ENCODE peak calls at places on chromosomes 1 and 21, in four cellular contexts. One of them, this sample, is unnamed.

GRCh38 chr1:235759336-235759735 is 107.4 kb downstream of the LYST start:
- DNase-seq in H9: no peak
- DNase-seq in transverse colon: no peak
- DNase-seq in Panc1: no peak
- DNase-seq in this sample: no peak

GRCh38 chr1:21547876-21548275 is 38.7 kb downstream of the ALPL start:
- DNase-seq in H9: no peak
- DNase-seq in transverse colon: no peak
- DNase-seq in Panc1: no peak
- DNase-seq in this sample: no peak

GRCh38 chr21:22892757-22893156 is 1894.5 kb downstream of the NCAM2 start:
- DNase-seq in H9: no peak
- DNase-seq in transverse colon: no peak
- DNase-seq in Panc1: no peak
- DNase-seq in this sample: no peak

GRCh38 chr1:219323426-219323825 is 149.7 kb downstream of the LYPLAL1 start:
- DNase-seq in H9: no peak
- DNase-seq in transverse colon: no peak
- DNase-seq in Panc1: no peak
- DNase-seq in this sample: no peak

GRCh38 chr1:225866061-225866844 is 15.9 kb downstream of the TMEM63A start:
- DNase-seq in H9: no peak
- DNase-seq in transverse colon: no peak
- DNase-seq in Panc1: no peak
- DNase-seq in this sample: no peak

GRCh38 chr1:247548092-247548491 is 842 bp upstream of the GCSAML start:
- DNase-seq in H9: no peak
- DNase-seq in transverse colon: no peak
- DNase-seq in Panc1: no peak
- DNase-seq in this sample: no peak

GRCh38 chr1:10814954-10815862 is 18.8 kb upstream of the CASZ1 start:
- DNase-seq in H9: peak; percentile 43
- DNase-seq in transverse colon: peak; percentile 29
- DNase-seq in Panc1: no peak
- DNase-seq in this sample: no peak

GRCh38 chr1:207805841-207806421 is 54.1 kb downstream of the CD46 start:
- DNase-seq in H9: no peak
- DNase-seq in transverse colon: peak; percentile 63
- DNase-seq in Panc1: no peak
- DNase-seq in this sample: no peak

GRCh38 chr1:151189638-151190445 is at the start of gene VPS72:
- DNase-seq in H9: peak; percentile 91
- DNase-seq in transverse colon: peak; percentile 90
- DNase-seq in Panc1: no peak
- DNase-seq in this sample: peak; percentile 84

GRCh38 chr21:16578912-16579311 is 849.1 kb downstream of the USP25 start:
- DNase-seq in H9: no peak
- DNase-seq in transverse colon: no peak
- DNase-seq in Panc1: no peak
- DNase-seq in this sample: no peak

GRCh38 chr21:27134513-27134912 is 167.6 kb upstream of the ADAMTS5 start:
- DNase-seq in H9: no peak
- DNase-seq in transverse colon: no peak
- DNase-seq in Panc1: no peak
- DNase-seq in this sample: no peak

GRCh38 chr1:211639500-211640361 is 35.7 kb downstream of the NEK2 start:
- DNase-seq in H9: no peak
- DNase-seq in transverse colon: no peak
- DNase-seq in Panc1: no peak
- DNase-seq in this sample: no peak

GRCh38 chr1:50829010-50829958 is 130.8 kb downstream of the FAF1 start:
- DNase-seq in H9: no peak
- DNase-seq in transverse colon: no peak
- DNase-seq in Panc1: no peak
- DNase-seq in this sample: no peak

GRCh38 chr1:201212056-201212455 is 21.4 kb downstream of the IGFN1 start:
- DNase-seq in H9: no peak
- DNase-seq in transverse colon: no peak
- DNase-seq in Panc1: no peak
- DNase-seq in this sample: no peak

GRCh38 chr1:29475256-29475800 is 239.0 kb downstream of the PTPRU start:
- DNase-seq in H9: peak; percentile 24
- DNase-seq in transverse colon: no peak
- DNase-seq in Panc1: no peak
- DNase-seq in this sample: no peak

GRCh38 chr1:201495447-201496295 is 11.3 kb downstream of the CSRP1 start:
- DNase-seq in H9: no peak
- DNase-seq in transverse colon: peak; percentile 65
- DNase-seq in Panc1: no peak
- DNase-seq in this sample: peak; percentile 33

GRCh38 chr1:178576841-178577240 is 63.9 kb downstream of the TEX35 start:
- DNase-seq in H9: no peak
- DNase-seq in transverse colon: no peak
- DNase-seq in Panc1: no peak
- DNase-seq in this sample: no peak

GRCh38 chr1:43147625-43148319 is 24.3 kb downstream of the EBNA1BP2 start:
- DNase-seq in H9: peak; percentile 99
- DNase-seq in transverse colon: peak; percentile 49
- DNase-seq in Panc1: no peak
- DNase-seq in this sample: peak; percentile 99

GRCh38 chr1:7670334-7671145 is 100.6 kb upstream of the VAMP3 start:
- DNase-seq in H9: no peak
- DNase-seq in transverse colon: no peak
- DNase-seq in Panc1: no peak
- DNase-seq in this sample: no peak

GRCh38 chr1:156152628-156153027 is 757 bp upstream of the SEMA4A start:
- DNase-seq in H9: no peak
- DNase-seq in transverse colon: no peak
- DNase-seq in Panc1: no peak
- DNase-seq in this sample: peak; percentile 25

GRCh38 chr1:11788549-11789053 is 17.2 kb downstream of the MTHFR start:
- DNase-seq in H9: no peak
- DNase-seq in transverse colon: no peak
- DNase-seq in Panc1: no peak
- DNase-seq in this sample: no peak

GRCh38 chr1:36836916-36837315 is 197.4 kb downstream of the GRIK3 start:
- DNase-seq in H9: no peak
- DNase-seq in transverse colon: no peak
- DNase-seq in Panc1: no peak
- DNase-seq in this sample: no peak

GRCh38 chr21:36487641-36488307 is 7.9 kb upstream of the CLDN14 start:
- DNase-seq in H9: no peak
- DNase-seq in transverse colon: peak; percentile 35
- DNase-seq in Panc1: no peak
- DNase-seq in this sample: no peak

GRCh38 chr1:29802181-29803068 is 566.1 kb downstream of the PTPRU start:
- DNase-seq in H9: no peak
- DNase-seq in transverse colon: no peak
- DNase-seq in Panc1: no peak
- DNase-seq in this sample: no peak

GRCh38 chr21:38965241-38965640 is 159.5 kb downstream of the ETS2 start:
- DNase-seq in H9: no peak
- DNase-seq in transverse colon: no peak
- DNase-seq in Panc1: no peak
- DNase-seq in this sample: no peak

GRCh38 chr21:43913928-43914327 is 48.9 kb downstream of the AGPAT3 start:
- DNase-seq in H9: no peak
- DNase-seq in transverse colon: no peak
- DNase-seq in Panc1: no peak
- DNase-seq in this sample: no peak

GRCh38 chr1:154198756-154199562 is 7.1 kb upstream of the TPM3 start:
- DNase-seq in H9: peak; percentile 46
- DNase-seq in transverse colon: no peak
- DNase-seq in Panc1: no peak
- DNase-seq in this sample: peak; percentile 31

GRCh38 chr21:37166733-37167132 is 93.7 kb downstream of the TTC3 start:
- DNase-seq in H9: peak; percentile 43
- DNase-seq in transverse colon: no peak
- DNase-seq in Panc1: no peak
- DNase-seq in this sample: no peak

GRCh38 chr1:186326009-186326408 is 49.0 kb downstream of the TPR start:
- DNase-seq in H9: no peak
- DNase-seq in transverse colon: no peak
- DNase-seq in Panc1: no peak
- DNase-seq in this sample: no peak

GRCh38 chr1:186323865-186324264 is 51.2 kb downstream of the TPR start:
- DNase-seq in H9: no peak
- DNase-seq in transverse colon: no peak
- DNase-seq in Panc1: no peak
- DNase-seq in this sample: no peak

GRCh38 chr1:186327331-186327730 is 47.7 kb downstream of the TPR start:
- DNase-seq in H9: no peak
- DNase-seq in transverse colon: no peak
- DNase-seq in Panc1: no peak
- DNase-seq in this sample: no peak

GRCh38 chr1:186330758-186331157 is 44.3 kb downstream of the TPR start:
- DNase-seq in H9: no peak
- DNase-seq in transverse colon: no peak
- DNase-seq in Panc1: no peak
- DNase-seq in this sample: no peak

DNA sequence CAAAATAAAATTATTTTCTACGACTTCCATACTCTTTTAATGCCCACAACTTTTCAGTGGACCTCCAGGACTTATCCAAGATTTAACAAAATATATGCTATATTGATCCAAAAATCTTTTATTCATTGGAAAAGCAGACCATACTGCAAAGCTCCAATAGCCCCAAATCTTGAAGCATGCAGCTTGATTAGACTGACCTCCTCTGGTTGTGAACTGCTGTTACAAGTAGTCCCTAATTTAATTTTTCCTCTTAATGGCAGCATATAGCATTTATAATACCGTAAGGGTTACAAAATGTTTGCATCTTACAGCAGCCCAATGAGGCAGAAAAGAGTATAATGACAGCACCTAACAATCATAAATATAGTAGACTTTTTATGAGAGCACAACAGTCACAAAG is 49.8 kb downstream of the TPR start:
- DNase-seq in H9: no peak
- DNase-seq in transverse colon: no peak
- DNase-seq in Panc1: no peak
- DNase-seq in this sample: no peak
- TF ChIP-seq CTCF in H9: peak; percentile 57
- TF ChIP-seq CTCF in transverse colon: no peak
- TF ChIP-seq CTCF in Panc1: peak; percentile 46
- TF ChIP-seq CTCF in this sample: peak; percentile 20

GRCh38 chr1:14362331-14362730 is 236.2 kb upstream of the KAZN start:
- DNase-seq in H9: no peak
- DNase-seq in transverse colon: no peak
- DNase-seq in Panc1: no peak
- DNase-seq in this sample: no peak

GRCh38 chr1:14363191-14363590 is 235.3 kb upstream of the KAZN start:
- DNase-seq in H9: no peak
- DNase-seq in transverse colon: no peak
- DNase-seq in Panc1: no peak
- DNase-seq in this sample: no peak

GRCh38 chr1:14365226-14365994 is 233.1 kb upstream of the KAZN start:
- DNase-seq in H9: no peak
- DNase-seq in transverse colon: no peak
- DNase-seq in Panc1: no peak
- DNase-seq in this sample: no peak

GRCh38 chr1:14366361-14367018 is 232.0 kb upstream of the KAZN start:
- DNase-seq in H9: peak; percentile 66
- DNase-seq in transverse colon: no peak
- DNase-seq in Panc1: no peak
- DNase-seq in this sample: peak; percentile 21

DNA sequence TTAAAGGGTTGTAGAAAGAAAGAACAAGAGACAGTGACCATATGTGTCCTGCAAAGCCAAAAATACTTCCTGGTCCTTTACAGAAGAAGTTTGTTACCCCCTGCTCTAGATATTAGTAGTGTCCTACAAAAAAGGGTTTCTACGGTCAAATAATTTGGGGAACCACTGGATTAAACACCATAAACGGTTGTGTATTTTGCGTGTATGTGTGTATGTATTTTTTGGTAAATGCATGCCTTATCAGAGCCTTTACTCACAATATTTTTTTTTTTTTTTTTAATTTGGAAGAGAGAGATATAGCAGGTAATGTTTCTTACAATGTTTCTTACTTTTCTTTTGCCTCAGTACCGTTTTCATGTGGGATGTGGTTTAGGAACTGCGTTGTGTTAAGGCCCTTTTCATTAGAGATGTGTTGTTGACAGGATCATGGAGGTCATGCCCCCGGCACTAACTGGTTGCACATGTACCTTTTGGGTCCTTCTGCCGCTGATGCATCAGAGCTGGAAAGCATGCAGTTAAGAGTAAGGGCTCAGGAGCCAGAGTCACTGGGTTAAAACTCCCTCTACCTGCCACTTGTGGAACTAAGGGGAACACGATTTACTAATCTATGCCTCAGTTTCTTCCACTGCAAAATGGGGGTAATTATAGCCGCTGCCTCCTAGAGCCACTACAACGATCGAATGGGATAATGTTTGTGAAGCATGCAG is 234.6 kb upstream of the KAZN start:
- DNase-seq in H9: no peak
- DNase-seq in transverse colon: no peak
- DNase-seq in Panc1: no peak
- DNase-seq in this sample: no peak
- TF ChIP-seq CTCF in H9: peak; percentile 48
- TF ChIP-seq CTCF in transverse colon: no peak
- TF ChIP-seq CTCF in Panc1: peak; percentile 18
- TF ChIP-seq CTCF in this sample: no peak

GRCh38 chr1:221440658-221441057 is 301.2 kb downstream of the DUSP10 start:
- DNase-seq in H9: no peak
- DNase-seq in transverse colon: no peak
- DNase-seq in Panc1: no peak
- DNase-seq in this sample: no peak
- TF ChIP-seq CTCF in H9: no peak
- TF ChIP-seq CTCF in transverse colon: no peak
- TF ChIP-seq CTCF in Panc1: no peak
- TF ChIP-seq CTCF in this sample: no peak

DNA sequence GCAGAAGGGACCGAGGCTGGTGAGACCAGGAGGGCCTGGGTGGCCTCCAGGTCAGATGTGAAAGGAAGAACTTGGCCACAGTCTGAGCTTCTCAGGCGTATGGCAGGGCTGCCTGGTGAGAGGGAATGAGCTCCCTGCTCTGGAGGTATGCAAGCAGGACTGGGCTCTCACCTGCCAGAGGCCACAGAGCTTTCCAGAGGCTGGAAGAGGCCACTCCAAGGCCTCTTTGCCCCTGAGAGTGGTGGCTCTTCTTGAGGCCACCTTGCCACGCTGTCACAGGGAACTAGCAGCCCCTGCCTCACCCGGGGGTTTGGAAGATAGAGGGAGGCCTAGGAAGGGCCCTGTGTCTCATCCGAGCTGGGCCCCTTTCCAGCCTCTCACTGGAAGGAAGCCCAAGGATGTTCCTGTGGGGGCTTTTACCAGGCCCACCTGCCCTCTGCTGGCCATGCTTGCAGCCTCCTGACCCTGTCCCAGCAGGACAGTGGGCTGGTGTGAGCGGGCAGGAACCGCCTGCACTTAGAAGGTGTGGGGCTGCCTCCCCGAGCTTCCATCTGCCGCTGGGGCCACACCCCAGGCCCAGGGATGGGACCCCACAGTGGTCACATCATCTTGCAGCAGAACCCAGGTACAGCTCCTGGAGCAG is 10.0 kb downstream of the PCSK9 start:
- DNase-seq in H9: no peak
- DNase-seq in transverse colon: no peak
- DNase-seq in Panc1: no peak
- DNase-seq in this sample: no peak
- TF ChIP-seq CTCF in H9: peak; percentile 29
- TF ChIP-seq CTCF in transverse colon: no peak
- TF ChIP-seq CTCF in Panc1: no peak
- TF ChIP-seq CTCF in this sample: no peak